ENCODE peak calls at places on chromosome 13, in five cellular contexts. V is stimulated activated CD8-positive, alpha-beta memory T cell treated with anti-CD3 and anti-CD28 coated beads, Interleukin-4, amount 100 ng/mL, for 1 hour; U is activated naive CD4-positive, alpha-beta T cell; Q is stimulated activated CD4-positive, alpha-beta T cell treated with anti-CD3 and anti-CD28 coated beads, TNF-alpha, amount 100 ng/mL, for 4 hours; B is hypothalamus. D is an unnamed sample.

GRCh38 chr13:42478531-42479156 is 95.3 kb upstream of the TNFSF11 start:
- DNase-seq in Q (no peak), V (no peak), B (no peak), U (no peak), D (no peak)

GRCh38 chr13:106525865-106526264 is 9.6 kb downstream of the EFNB2 start:
- DNase-seq in U (no peak), B (no peak), V (no peak), Q (no peak), D (no peak)

GRCh38 chr13:110293649-110294048 is 13.3 kb downstream of the COL4A1 start:
- DNase-seq in V (no peak), U (no peak), B (no peak), Q (no peak), D (no peak)

GRCh38 chr13:46274094-46274698 is 62.5 kb downstream of the LRRC63 start:
- DNase-seq in V (no peak), U (no peak), Q (no peak), B (no peak), D (no peak)

GRCh38 chr13:51501592-51502205 is 48.9 kb upstream of the INTS6 start:
- DNase-seq in U (no peak), Q (no peak), V (no peak), B (no peak), D (no peak)

GRCh38 chr13:22049384-22049783 is 378.5 kb downstream of the FGF9 start:
- DNase-seq in V (no peak), B (no peak), U (no peak), Q (no peak), D (no peak)

GRCh38 chr13:50306096-50306495 is 290.9 kb downstream of the KCNRG start:
- DNase-seq in Q (no peak), V (no peak), U (no peak), B (no peak), D (no peak)

GRCh38 chr13:30079501-30079900 is 227.8 kb downstream of the KATNAL1 start:
- DNase-seq in V (no peak), B (no peak), U (no peak), Q (no peak), D (no peak)

GRCh38 chr13:24116103-24116502 is 44.4 kb upstream of the SPATA13 start:
- DNase-seq in V (no peak), U (no peak), Q (no peak), B (no peak), D (no peak)

GRCh38 chr13:114127473-114128347 is 4.7 kb downstream of the RASA3 start:
- DNase-seq in B (no peak), Q (no peak), U (no peak), V (no peak), D (no peak)

GRCh38 chr13:29551214-29551613 is 44.3 kb downstream of the SLC7A1 start:
- DNase-seq in B (no peak), V (no peak), Q (no peak), U (no peak), D (no peak)

GRCh38 chr13:31982540-31982939 is 49.0 kb upstream of the FRY start:
- DNase-seq in Q (no peak), B (peak; percentile 4), U (no peak), V (no peak), D (no peak)

GRCh38 chr13:91381371-91381770 is 17.1 kb upstream of the GPC5 start:
- DNase-seq in U (no peak), Q (no peak), V (no peak), B (no peak), D (no peak)

GRCh38 chr13:74289861-74290260 is 155.7 kb upstream of the KLF12 start:
- DNase-seq in B (no peak), V (no peak), Q (no peak), U (no peak), D (no peak)

GRCh38 chr13:33575378-33575777 is 242.6 kb upstream of the RFC3 start:
- DNase-seq in B (no peak), V (no peak), Q (no peak), U (no peak), D (no peak)

GRCh38 chr13:31119966-31120733 is 41.6 kb downstream of the HSPH1 start:
- DNase-seq in B (no peak), V (no peak), Q (no peak), U (no peak), D (no peak)

GRCh38 chr13:100944791-100945345 is 270.3 kb upstream of the TMTC4 start:
- DNase-seq in U (no peak), Q (no peak), B (no peak), V (no peak), D (no peak)

GRCh38 chr13:27621116-27621365 is 651 bp upstream of the POLR1D start:
- DNase-seq in U (no peak), V (no peak), B (no peak), Q (no peak), D (no peak)

GRCh38 chr13:77521595-77522367 is 13.7 kb upstream of the SCEL start:
- DNase-seq in V (no peak), B (no peak), Q (no peak), U (no peak), D (no peak)

GRCh38 chr13:107020393-107020792 is 452.5 kb upstream of the ARGLU1 start:
- DNase-seq in B (no peak), U (no peak), Q (no peak), V (no peak), D (no peak)

GRCh38 chr13:42211704-42212103 is 60.2 kb upstream of the AKAP11 start:
- DNase-seq in B (no peak), U (no peak), Q (no peak), V (no peak), D (no peak)

GRCh38 chr13:111577956-111578595 is 257.6 kb downstream of the TEX29 start:
- DNase-seq in B (no peak), Q (no peak), U (no peak), V (no peak), D (no peak)

GRCh38 chr13:97367016-97367415 is 67.0 kb upstream of the RAP2A start:
- DNase-seq in Q (no peak), U (no peak), V (no peak), B (no peak), D (no peak)

GRCh38 chr13:73603646-73604045 is 530.6 kb downstream of the KLF12 start:
- DNase-seq in V (no peak), B (no peak), U (no peak), Q (no peak), D (no peak)

GRCh38 chr13:29674532-29674931 is 79.0 kb upstream of the SLC7A1 start:
- DNase-seq in B (no peak), Q (no peak), V (no peak), U (no peak), D (no peak)

GRCh38 chr13:43300817-43301216 is 277.4 kb downstream of the DNAJC15 start:
- DNase-seq in U (no peak), V (no peak), B (no peak), Q (no peak), D (no peak)

GRCh38 chr13:85995788-85996418 is 196.7 kb upstream of the SLITRK6 start:
- DNase-seq in Q (no peak), B (no peak), V (no peak), U (no peak), D (no peak)

GRCh38 chr13:36536546-36536945 is 104.3 kb downstream of the CCNA1 start:
- DNase-seq in U (no peak), B (no peak), V (no peak), Q (no peak), D (no peak)

GRCh38 chr13:90336507-90336906 is 1011.0 kb upstream of the MIR17HG start:
- DNase-seq in Q (no peak), V (no peak), B (no peak), U (no peak), D (no peak)

GRCh38 chr13:36329355-36329754 is 16.8 kb downstream of the SPART start:
- DNase-seq in B (no peak), V (no peak), Q (no peak), U (no peak), D (no peak)

GRCh38 chr13:68232351-68233130 is 1002.4 kb upstream of the PCDH9 start:
- DNase-seq in V (no peak), Q (no peak), B (no peak), U (no peak), D (no peak)

GRCh38 chr13:40666905-40667621 is 622 bp upstream of the FOXO1 start:
- DNase-seq in Q (peak; percentile 10), V (peak; percentile 13), U (peak; percentile 61), B (no peak), D (peak; percentile 61)

D was measured in uterus.